ENCODE peak calls at places on chromosomes 16 and 17, in ten cellular contexts. One of them, this sample, is unnamed.
A peak's percentile ranks its signal among the peaks of the same experiment; 100 is the strongest.

GRCh38 chr16:24035127-24035842 is 199.5 kb downstream of the PRKCB start:
- DNase-seq in H9: no peak
- DNase-seq in OCI-LY7: no peak
- DNase-seq in natural killer cell: peak; percentile 22
- DNase-seq in psoas muscle: no peak
- DNase-seq in adrenal gland: no peak
- DNase-seq in AG10803: no peak
- DNase-seq in body of pancreas: no peak
- DNase-seq in mucosa of descending colon: peak; percentile 56
- DNase-seq in Caco-2: no peak
- DNase-seq in this sample: no peak

GRCh38 chr17:77785526-77785925 is 173.0 kb upstream of the TNRC6C start:
- DNase-seq in adrenal gland: no peak
- DNase-seq in Caco-2: no peak
- DNase-seq in natural killer cell: no peak
- DNase-seq in AG10803: no peak
- DNase-seq in OCI-LY7: no peak
- DNase-seq in body of pancreas: no peak
- DNase-seq in H9: no peak
- DNase-seq in mucosa of descending colon: no peak
- DNase-seq in psoas muscle: no peak
- DNase-seq in this sample: no peak

GRCh38 chr16:4317471-4318170 is 1.8 kb downstream of the GLIS2 start:
- DNase-seq in psoas muscle: peak; percentile 69
- DNase-seq in body of pancreas: no peak
- DNase-seq in mucosa of descending colon: no peak
- DNase-seq in H9: no peak
- DNase-seq in OCI-LY7: no peak
- DNase-seq in natural killer cell: no peak
- DNase-seq in adrenal gland: no peak
- DNase-seq in Caco-2: no peak
- DNase-seq in AG10803: no peak
- DNase-seq in this sample: no peak

GRCh38 chr17:16889088-16889465 is 82.8 kb downstream of the TNFRSF13B start:
- DNase-seq in body of pancreas: no peak
- DNase-seq in mucosa of descending colon: no peak
- DNase-seq in H9: peak; percentile 20
- DNase-seq in Caco-2: no peak
- DNase-seq in adrenal gland: no peak
- DNase-seq in natural killer cell: no peak
- DNase-seq in OCI-LY7: no peak
- DNase-seq in psoas muscle: no peak
- DNase-seq in AG10803: no peak
- DNase-seq in this sample: no peak

GRCh38 chr16:59634951-59635350 is 900.8 kb upstream of the GOT2 start:
- DNase-seq in body of pancreas: no peak
- DNase-seq in Caco-2: no peak
- DNase-seq in H9: no peak
- DNase-seq in adrenal gland: no peak
- DNase-seq in mucosa of descending colon: no peak
- DNase-seq in OCI-LY7: no peak
- DNase-seq in natural killer cell: no peak
- DNase-seq in AG10803: peak; percentile 8
- DNase-seq in psoas muscle: no peak
- DNase-seq in this sample: no peak

GRCh38 chr17:35447494-35447893 is 1.1 kb downstream of the SLFN13 start:
- DNase-seq in body of pancreas: no peak
- DNase-seq in natural killer cell: no peak
- DNase-seq in Caco-2: no peak
- DNase-seq in mucosa of descending colon: no peak
- DNase-seq in AG10803: no peak
- DNase-seq in adrenal gland: no peak
- DNase-seq in H9: no peak
- DNase-seq in OCI-LY7: no peak
- DNase-seq in psoas muscle: no peak
- DNase-seq in this sample: no peak

GRCh38 chr16:56320081-56320480 is 105.3 kb downstream of the AMFR start:
- DNase-seq in psoas muscle: no peak
- DNase-seq in natural killer cell: no peak
- DNase-seq in AG10803: no peak
- DNase-seq in body of pancreas: no peak
- DNase-seq in H9: no peak
- DNase-seq in mucosa of descending colon: no peak
- DNase-seq in Caco-2: no peak
- DNase-seq in adrenal gland: no peak
- DNase-seq in OCI-LY7: no peak
- DNase-seq in this sample: no peak

GRCh38 chr16:4800290-4801041 is 2.0 kb downstream of the ROGDI start:
- DNase-seq in AG10803: no peak
- DNase-seq in psoas muscle: no peak
- DNase-seq in OCI-LY7: no peak
- DNase-seq in natural killer cell: no peak
- DNase-seq in adrenal gland: peak; percentile 91
- DNase-seq in body of pancreas: peak; percentile 88
- DNase-seq in mucosa of descending colon: peak; percentile 89
- DNase-seq in H9: no peak
- DNase-seq in Caco-2: no peak
- DNase-seq in this sample: no peak

GRCh38 chr16:57736419-57737281 is 1.1 kb downstream of the KATNB1 start:
- DNase-seq in psoas muscle: no peak
- DNase-seq in OCI-LY7: peak; percentile 53
- DNase-seq in adrenal gland: peak; percentile 69
- DNase-seq in mucosa of descending colon: peak; percentile 68
- DNase-seq in natural killer cell: no peak
- DNase-seq in AG10803: peak; percentile 86
- DNase-seq in Caco-2: peak; percentile 75
- DNase-seq in H9: peak; percentile 71
- DNase-seq in body of pancreas: peak; percentile 53
- DNase-seq in this sample: no peak

GRCh38 chr16:1645914-1646525 is 32.1 kb upstream of the JPT2 start:
- DNase-seq in mucosa of descending colon: no peak
- DNase-seq in Caco-2: peak; percentile 40
- DNase-seq in adrenal gland: no peak
- DNase-seq in psoas muscle: no peak
- DNase-seq in body of pancreas: no peak
- DNase-seq in natural killer cell: peak; percentile 44
- DNase-seq in AG10803: no peak
- DNase-seq in OCI-LY7: no peak
- DNase-seq in H9: no peak
- DNase-seq in this sample: no peak

GRCh38 chr16:84511821-84512220 is 7.4 kb upstream of the MEAK7 start:
- DNase-seq in OCI-LY7: no peak
- DNase-seq in adrenal gland: no peak
- DNase-seq in body of pancreas: no peak
- DNase-seq in psoas muscle: peak; percentile 45
- DNase-seq in Caco-2: no peak
- DNase-seq in natural killer cell: no peak
- DNase-seq in H9: no peak
- DNase-seq in AG10803: no peak
- DNase-seq in mucosa of descending colon: peak; percentile 42
- DNase-seq in this sample: no peak

GRCh38 chr16:2699791-2700600 is 17.7 kb downstream of the KCTD5 start:
- DNase-seq in adrenal gland: no peak
- DNase-seq in natural killer cell: no peak
- DNase-seq in H9: no peak
- DNase-seq in mucosa of descending colon: no peak
- DNase-seq in body of pancreas: no peak
- DNase-seq in AG10803: no peak
- DNase-seq in Caco-2: no peak
- DNase-seq in OCI-LY7: no peak
- DNase-seq in psoas muscle: peak; percentile 51
- DNase-seq in this sample: no peak

GRCh38 chr17:78247304-78247703 is 15.9 kb downstream of the TMEM235 start:
- DNase-seq in psoas muscle: no peak
- DNase-seq in mucosa of descending colon: no peak
- DNase-seq in H9: no peak
- DNase-seq in OCI-LY7: no peak
- DNase-seq in natural killer cell: no peak
- DNase-seq in body of pancreas: no peak
- DNase-seq in adrenal gland: no peak
- DNase-seq in Caco-2: no peak
- DNase-seq in AG10803: no peak
- DNase-seq in this sample: no peak

GRCh38 chr17:42459256-42459982 is 741 bp downstream of the ATP6V0A1 start:
- DNase-seq in mucosa of descending colon: peak; percentile 74
- DNase-seq in Caco-2: peak; percentile 68
- DNase-seq in AG10803: peak; percentile 53
- DNase-seq in H9: peak; percentile 54
- DNase-seq in psoas muscle: peak; percentile 67
- DNase-seq in body of pancreas: peak; percentile 62
- DNase-seq in natural killer cell: no peak
- DNase-seq in adrenal gland: peak; percentile 83
- DNase-seq in OCI-LY7: peak; percentile 59
- DNase-seq in this sample: no peak
- TF ChIP-seq CTCF in mucosa of descending colon: no peak
- TF ChIP-seq CTCF in Caco-2: peak; percentile 51
- TF ChIP-seq CTCF in AG10803: peak; percentile 50
- TF ChIP-seq CTCF in H9: peak; percentile 50
- TF ChIP-seq CTCF in psoas muscle: peak; percentile 19
- TF ChIP-seq CTCF in body of pancreas: no peak
- TF ChIP-seq CTCF in natural killer cell: no peak
- TF ChIP-seq CTCF in adrenal gland: no peak
- TF ChIP-seq CTCF in OCI-LY7: peak; percentile 94
- TF ChIP-seq CTCF in this sample: peak; percentile 36

DNA sequence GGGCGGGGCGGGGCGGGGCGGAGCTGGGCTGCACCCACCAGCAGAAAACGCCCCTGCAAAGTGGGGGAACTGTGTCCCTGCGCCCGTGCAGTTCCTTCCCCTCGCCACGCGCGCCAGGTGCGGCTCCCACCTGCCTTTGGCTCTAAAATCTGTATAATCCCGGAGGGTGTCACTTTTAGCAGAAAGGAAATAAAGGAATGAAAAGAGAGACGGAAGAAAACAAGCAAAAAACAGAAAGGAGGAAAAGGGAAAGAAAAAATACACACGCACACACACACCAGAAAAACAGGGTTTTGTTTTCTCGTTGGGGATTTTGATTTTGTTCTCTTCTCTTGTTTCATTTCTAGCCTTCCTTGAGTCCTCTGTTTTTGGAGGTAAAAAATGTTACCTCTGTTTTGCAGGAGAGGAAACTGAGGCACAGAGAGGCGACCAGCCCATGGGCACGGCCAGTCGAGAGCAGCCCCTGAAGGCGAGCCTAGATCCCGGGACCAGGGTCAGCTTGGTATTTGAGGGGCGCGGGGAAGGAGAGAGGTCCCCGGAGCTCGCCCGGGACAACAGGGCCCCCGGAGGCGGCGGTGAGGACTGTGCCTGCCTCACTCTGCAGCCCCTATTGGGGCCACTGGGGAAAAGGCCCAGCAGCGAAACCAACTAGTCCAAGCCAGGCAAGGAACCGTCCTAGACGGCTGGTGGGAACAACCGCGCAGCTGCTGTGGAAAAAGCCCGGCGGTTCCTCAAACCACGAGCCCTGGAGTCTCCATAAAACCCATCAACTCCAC is 594 bp upstream of the CARHSP1 start:
- DNase-seq in body of pancreas: no peak
- DNase-seq in psoas muscle: no peak
- DNase-seq in mucosa of descending colon: peak; percentile 69
- DNase-seq in AG10803: no peak
- DNase-seq in H9: peak; percentile 74
- DNase-seq in OCI-LY7: peak; percentile 41
- DNase-seq in adrenal gland: no peak
- DNase-seq in Caco-2: peak; percentile 66
- DNase-seq in natural killer cell: no peak
- DNase-seq in this sample: no peak
- TF ChIP-seq CTCF in body of pancreas: no peak
- TF ChIP-seq CTCF in psoas muscle: no peak
- TF ChIP-seq CTCF in mucosa of descending colon: no peak
- TF ChIP-seq CTCF in AG10803: no peak
- TF ChIP-seq CTCF in H9: peak; percentile 44
- TF ChIP-seq CTCF in OCI-LY7: peak; percentile 38
- TF ChIP-seq CTCF in adrenal gland: no peak
- TF ChIP-seq CTCF in Caco-2: peak; percentile 36
- TF ChIP-seq CTCF in natural killer cell: no peak
- TF ChIP-seq CTCF in this sample: peak; percentile 31

DNA sequence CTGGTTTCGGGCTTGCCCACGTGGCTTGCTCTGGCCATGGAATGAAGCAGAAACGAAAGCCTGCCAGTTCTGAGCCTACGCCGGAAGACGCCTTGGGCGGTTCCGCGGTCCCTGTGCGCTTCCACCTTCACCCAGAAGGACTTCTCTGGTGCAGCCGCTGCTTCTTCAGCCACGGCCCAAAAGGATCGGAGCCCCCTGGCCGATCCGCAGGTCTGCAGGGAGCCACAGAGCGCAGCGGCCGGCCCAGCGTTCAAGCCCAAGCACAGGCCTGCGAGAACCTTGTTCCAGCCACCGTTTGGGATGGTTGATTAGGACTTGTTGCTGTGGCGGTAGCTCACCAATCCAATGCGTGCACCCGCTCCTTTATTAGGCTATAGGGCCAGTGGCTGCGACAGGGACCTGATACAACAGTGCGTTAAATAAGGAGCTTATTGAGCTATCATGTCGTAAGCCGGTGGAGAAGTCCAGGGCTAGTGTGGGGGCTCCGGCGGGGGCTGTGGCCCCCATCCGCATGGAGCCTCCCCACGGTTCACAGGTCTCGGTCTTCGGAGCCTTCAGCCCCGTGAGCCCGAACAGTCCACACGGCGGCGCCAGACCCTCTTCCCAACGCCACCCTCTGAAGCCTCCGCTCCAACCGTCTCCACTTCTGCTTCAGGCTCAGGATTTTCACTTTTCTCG is 10.2 kb upstream of the MPP2 start:
- DNase-seq in adrenal gland: no peak
- DNase-seq in OCI-LY7: no peak
- DNase-seq in Caco-2: no peak
- DNase-seq in mucosa of descending colon: peak; percentile 62
- DNase-seq in AG10803: peak; percentile 14
- DNase-seq in H9: peak; percentile 87
- DNase-seq in psoas muscle: peak; percentile 64
- DNase-seq in natural killer cell: no peak
- DNase-seq in body of pancreas: peak; percentile 41
- DNase-seq in this sample: no peak
- TF ChIP-seq CTCF in adrenal gland: peak; percentile 8
- TF ChIP-seq CTCF in OCI-LY7: peak; percentile 23
- TF ChIP-seq CTCF in Caco-2: no peak
- TF ChIP-seq CTCF in mucosa of descending colon: no peak
- TF ChIP-seq CTCF in AG10803: peak; percentile 52
- TF ChIP-seq CTCF in H9: peak; percentile 81
- TF ChIP-seq CTCF in psoas muscle: peak; percentile 38
- TF ChIP-seq CTCF in natural killer cell: peak; percentile 21
- TF ChIP-seq CTCF in body of pancreas: peak; percentile 23
- TF ChIP-seq CTCF in this sample: peak; percentile 62

DNA sequence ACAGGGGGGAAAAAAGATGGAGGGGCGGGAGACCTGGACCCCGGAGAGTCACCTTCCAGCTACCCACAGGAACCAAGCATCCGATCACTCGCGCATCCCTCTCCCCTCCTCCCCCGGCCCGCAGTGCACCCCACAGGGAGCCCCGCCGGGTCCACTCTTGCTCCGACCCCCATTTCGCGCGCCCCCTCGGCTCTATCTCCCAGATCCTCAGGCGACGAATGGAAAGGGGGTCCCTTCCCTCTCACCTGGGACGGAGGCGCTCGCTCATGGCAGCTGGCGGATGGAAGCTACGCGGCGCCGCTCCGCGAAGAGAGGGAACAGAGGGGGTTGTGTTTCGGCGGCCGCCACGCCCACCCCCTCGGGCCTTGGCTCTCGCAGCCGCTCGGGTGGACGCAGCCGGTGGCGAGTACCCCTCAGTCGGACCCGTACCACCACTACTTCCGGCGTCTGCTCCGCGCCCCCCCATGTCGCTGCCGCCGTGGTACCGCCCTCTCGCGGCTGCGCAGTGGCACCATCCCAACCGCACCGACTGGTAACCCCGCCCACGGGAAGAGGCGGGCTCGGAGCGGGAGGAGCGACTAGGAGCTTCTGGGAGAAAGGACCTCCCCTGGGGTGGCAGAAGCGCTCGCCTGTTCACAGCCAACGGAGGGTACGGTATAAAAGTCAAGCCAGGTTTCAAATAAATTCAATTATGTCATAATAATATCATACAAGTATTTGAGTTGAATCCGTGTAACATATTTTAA is 29.7 kb downstream of the CPSF4L start:
- DNase-seq in body of pancreas: peak; percentile 96
- DNase-seq in Caco-2: peak; percentile 98
- DNase-seq in natural killer cell: peak; percentile 97
- DNase-seq in adrenal gland: peak; percentile 96
- DNase-seq in mucosa of descending colon: peak; percentile 98
- DNase-seq in AG10803: peak; percentile 91
- DNase-seq in H9: peak; percentile 99
- DNase-seq in psoas muscle: peak; percentile 98
- DNase-seq in OCI-LY7: peak; percentile 99
- DNase-seq in this sample: peak; percentile 95
- TF ChIP-seq CTCF in body of pancreas: peak; percentile 25
- TF ChIP-seq CTCF in Caco-2: peak; percentile 32
- TF ChIP-seq CTCF in natural killer cell: no peak
- TF ChIP-seq CTCF in adrenal gland: peak; percentile 44
- TF ChIP-seq CTCF in mucosa of descending colon: peak; percentile 29
- TF ChIP-seq CTCF in AG10803: no peak
- TF ChIP-seq CTCF in H9: peak; percentile 23
- TF ChIP-seq CTCF in psoas muscle: peak; percentile 42
- TF ChIP-seq CTCF in OCI-LY7: no peak
- TF ChIP-seq CTCF in this sample: peak; percentile 23

This sample was measured in progenitor cell of endocrine pancreas.